ENCODE peak calls at places on chromosomes 1 and 21, in nine cellular contexts. R, C, Y, V, W, N, L, X and H are unnamed samples.

GRCh38 chr1:4088676-4089075 is 188.6 kb upstream of the C1orf174 start:
- DNase-seq in V (no peak), Y (no peak), C (no peak), N (no peak), W (no peak), X (no peak), R (no peak), L (no peak), H (no peak)

GRCh38 chr1:171636141-171636540 is 14.1 kb downstream of the MYOCOS start:
- DNase-seq in R (no peak), V (no peak), Y (no peak), W (no peak), C (no peak), N (no peak), L (no peak), X (no peak), H (no peak)

GRCh38 chr1:28955930-28956552 is 41.7 kb downstream of the EPB41 start:
- DNase-seq in N (no peak), Y (no peak), V (no peak), W (no peak), X (no peak), R (no peak), L (no peak), C (no peak), H (no peak)

GRCh38 chr1:229139320-229139719 is 131.6 kb upstream of the RAB4A start:
- DNase-seq in W (no peak), L (no peak), Y (no peak), N (no peak), C (no peak), X (no peak), R (no peak), V (peak), H (no peak)

GRCh38 chr1:43651922-43652321 is 2.0 kb downstream of the KDM4A start:
- DNase-seq in C (no peak), V (no peak), L (no peak), W (no peak), R (no peak), N (no peak), Y (no peak), X (no peak), H (no peak)

GRCh38 chr1:180080439-180080838 is 74.2 kb upstream of the QSOX1 start:
- DNase-seq in Y (peak), V (no peak), R (no peak), W (no peak), X (no peak), C (no peak), L (no peak), N (no peak), H (no peak)

GRCh38 chr1:150995896-150996295 is 10.8 kb downstream of the MINDY1 start:
- DNase-seq in W (no peak), Y (peak), N (no peak), C (no peak), R (no peak), X (no peak), L (peak), V (no peak), H (no peak)

GRCh38 chr21:37365657-37366487 is 701 bp upstream of the DYRK1A start:
- DNase-seq in N (peak), R (peak), W (peak), L (peak), Y (peak), C (no peak), X (peak), V (peak), H (peak)

GRCh38 chr21:44283953-44284352 is 1.7 kb upstream of the AIRE start:
- DNase-seq in Y (no peak), N (no peak), X (no peak), V (no peak), C (no peak), L (no peak), W (no peak), R (no peak), H (no peak)

GRCh38 chr1:42806593-42806992 is 10.3 kb upstream of the ERMAP start:
- DNase-seq in R (no peak), W (no peak), Y (no peak), X (no peak), V (no peak), C (no peak), L (no peak), N (no peak), H (no peak)

GRCh38 chr1:218521414-218522169 is 176.5 kb downstream of the TGFB2 start:
- DNase-seq in L (peak), N (peak), W (peak), X (no peak), V (peak), R (peak), Y (peak), C (peak), H (peak)

GRCh38 chr21:26587621-26588260 is 14.7 kb upstream of the CYYR1 start:
- DNase-seq in N (no peak), L (no peak), Y (no peak), X (no peak), R (no peak), V (peak), C (no peak), W (no peak), H (no peak)

GRCh38 chr1:66576645-66577044 is 42.7 kb downstream of the SGIP1 start:
- DNase-seq in V (no peak), N (no peak), W (no peak), C (no peak), X (no peak), R (no peak), Y (no peak), L (no peak), H (no peak)

GRCh38 chr1:18556364-18556763 is 74.3 kb upstream of the PAX7 start:
- DNase-seq in L (no peak), N (no peak), Y (no peak), X (no peak), R (no peak), C (no peak), W (no peak), V (no peak), H (no peak)

GRCh38 chr1:112466078-112466660 is 42.6 kb upstream of the WNT2B start:
- DNase-seq in X (peak), V (peak), R (peak), C (peak), N (peak), Y (peak), W (peak), L (peak), H (peak)
- TF ChIP-seq POLR2A in X (peak), V (no peak), R (no peak), C (no peak), N (peak), Y (no peak), W (no peak), L (no peak), H (no peak)

DNA sequence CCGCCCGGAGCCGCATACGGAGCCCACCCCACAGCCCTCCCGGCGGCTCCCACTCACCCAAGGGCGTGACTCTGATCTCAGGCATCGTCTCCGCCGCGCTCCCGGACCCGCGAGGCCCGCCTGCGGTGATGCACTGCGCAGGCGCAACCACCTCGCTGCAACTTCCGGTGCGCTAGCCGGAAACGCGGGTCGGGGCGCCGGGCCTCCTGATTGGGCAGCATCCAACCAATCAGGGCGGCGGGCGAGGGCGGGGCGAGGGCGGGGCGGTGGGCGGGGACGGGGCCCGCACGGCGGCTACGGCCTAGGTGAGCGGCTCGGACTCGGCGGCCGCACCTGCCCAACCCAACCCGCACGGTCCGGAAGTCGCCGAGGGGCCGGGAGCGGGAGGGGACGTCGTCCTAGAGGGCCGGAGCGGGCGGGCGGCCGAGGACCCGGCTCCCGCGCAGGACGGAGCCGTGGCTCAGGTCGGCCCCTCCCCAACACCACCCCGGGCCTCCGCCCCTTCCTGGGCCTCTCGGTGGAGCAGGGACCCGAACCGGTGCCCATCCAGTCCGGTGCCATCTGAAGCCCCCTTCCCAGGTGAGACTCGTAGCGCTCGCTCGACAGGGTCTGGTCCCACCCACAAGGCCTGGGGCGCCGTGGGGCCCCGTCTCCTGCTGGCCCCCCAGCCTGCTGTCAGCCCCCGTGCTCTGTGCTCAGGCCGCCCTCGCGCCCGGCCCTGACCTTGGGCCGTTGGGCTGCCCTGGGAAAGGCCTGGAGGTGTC is at the start of the genes CPTP and INTS11:
- DNase-seq in N (peak), L (peak), Y (peak), X (peak), C (peak), W (peak), R (peak), V (peak), H (peak)
- TF ChIP-seq POLR2A in N (peak), L (no peak), Y (peak), X (peak), C (peak), W (peak), R (peak), V (peak), H (peak)

GRCh38 chr1:15730936-15731335 is 5.1 kb upstream of the SLC25A34 start:
- DNase-seq in X (no peak), C (no peak), R (no peak), V (no peak), Y (no peak), W (no peak), L (no peak), N (no peak), H (no peak)
- TF ChIP-seq POLR2A in X (no peak), C (no peak), R (no peak), V (no peak), Y (no peak), W (no peak), L (no peak), N (no peak), H (no peak)

GRCh38 chr21:29640233-29640554 is 299.6 kb downstream of the GRIK1 start:
- DNase-seq in W (no peak), L (no peak), N (no peak), X (no peak), V (peak), R (no peak), Y (no peak), C (no peak), H (no peak)
- TF ChIP-seq POLR2A in W (no peak), L (no peak), N (no peak), X (no peak), V (no peak), R (no peak), Y (no peak), C (no peak), H (no peak)